ENCODE peak calls at places on chromosomes 13 and 19, in ten cellular contexts. One of them, this sample, is unnamed.

GRCh38 chr13:46469064-46469463 is 82.0 kb upstream of the RUBCNL start:
- DNase-seq in right lobe of liver: no peak
- DNase-seq in naive thymus-derived CD4-positive, alpha-beta T cell: no peak
- DNase-seq in tibial nerve: no peak
- DNase-seq in neural progenitor cell: no peak
- DNase-seq in aorta: no peak
- DNase-seq in GM23248: peak; percentile 72
- DNase-seq in heart right ventricle: no peak
- DNase-seq in body of pancreas: no peak
- DNase-seq in colonic mucosa: no peak
- DNase-seq in this sample: no peak

GRCh38 chr19:39997595-39998216 is 846 bp downstream of the ZNF546 start:
- DNase-seq in colonic mucosa: no peak
- DNase-seq in tibial nerve: no peak
- DNase-seq in GM23248: peak; percentile 49
- DNase-seq in aorta: no peak
- DNase-seq in right lobe of liver: no peak
- DNase-seq in neural progenitor cell: no peak
- DNase-seq in body of pancreas: no peak
- DNase-seq in naive thymus-derived CD4-positive, alpha-beta T cell: no peak
- DNase-seq in heart right ventricle: no peak
- DNase-seq in this sample: no peak

GRCh38 chr13:32726374-32727037 is 140.3 kb downstream of the PDS5B start:
- DNase-seq in body of pancreas: no peak
- DNase-seq in right lobe of liver: no peak
- DNase-seq in colonic mucosa: no peak
- DNase-seq in tibial nerve: no peak
- DNase-seq in aorta: no peak
- DNase-seq in neural progenitor cell: no peak
- DNase-seq in GM23248: peak; percentile 26
- DNase-seq in heart right ventricle: no peak
- DNase-seq in naive thymus-derived CD4-positive, alpha-beta T cell: no peak
- DNase-seq in this sample: no peak

GRCh38 chr13:35995136-35995535 is 136.0 kb downstream of the DCLK1 start:
- DNase-seq in tibial nerve: no peak
- DNase-seq in colonic mucosa: no peak
- DNase-seq in body of pancreas: no peak
- DNase-seq in naive thymus-derived CD4-positive, alpha-beta T cell: no peak
- DNase-seq in right lobe of liver: no peak
- DNase-seq in aorta: no peak
- DNase-seq in GM23248: peak; percentile 57
- DNase-seq in heart right ventricle: no peak
- DNase-seq in neural progenitor cell: no peak
- DNase-seq in this sample: no peak

GRCh38 chr19:45069056-45069455 is 7.2 kb downstream of the ZNF296 start:
- DNase-seq in GM23248: peak; percentile 43
- DNase-seq in naive thymus-derived CD4-positive, alpha-beta T cell: no peak
- DNase-seq in aorta: no peak
- DNase-seq in colonic mucosa: peak; percentile 66
- DNase-seq in heart right ventricle: no peak
- DNase-seq in tibial nerve: no peak
- DNase-seq in neural progenitor cell: peak; percentile 33
- DNase-seq in body of pancreas: no peak
- DNase-seq in right lobe of liver: no peak
- DNase-seq in this sample: no peak

GRCh38 chr19:50419022-50419579 is 363 bp downstream of the SPIB start:
- DNase-seq in GM23248: no peak
- DNase-seq in heart right ventricle: no peak
- DNase-seq in aorta: no peak
- DNase-seq in colonic mucosa: no peak
- DNase-seq in right lobe of liver: no peak
- DNase-seq in naive thymus-derived CD4-positive, alpha-beta T cell: no peak
- DNase-seq in body of pancreas: no peak
- DNase-seq in tibial nerve: no peak
- DNase-seq in neural progenitor cell: no peak
- DNase-seq in this sample: no peak

GRCh38 chr13:29905845-29906244 is 55.4 kb upstream of the UBL3 start:
- DNase-seq in colonic mucosa: peak; percentile 81
- DNase-seq in GM23248: peak; percentile 79
- DNase-seq in naive thymus-derived CD4-positive, alpha-beta T cell: no peak
- DNase-seq in body of pancreas: peak; percentile 56
- DNase-seq in neural progenitor cell: no peak
- DNase-seq in tibial nerve: no peak
- DNase-seq in aorta: peak; percentile 63
- DNase-seq in right lobe of liver: peak; percentile 66
- DNase-seq in heart right ventricle: no peak
- DNase-seq in this sample: no peak

GRCh38 chr13:34335662-34336007 is 517.7 kb downstream of the RFC3 start:
- DNase-seq in tibial nerve: no peak
- DNase-seq in neural progenitor cell: no peak
- DNase-seq in body of pancreas: no peak
- DNase-seq in naive thymus-derived CD4-positive, alpha-beta T cell: no peak
- DNase-seq in aorta: no peak
- DNase-seq in GM23248: no peak
- DNase-seq in heart right ventricle: no peak
- DNase-seq in right lobe of liver: no peak
- DNase-seq in colonic mucosa: no peak
- DNase-seq in this sample: no peak

GRCh38 chr19:27744926-27745844 is 1467.8 kb downstream of the UQCRFS1 start:
- DNase-seq in tibial nerve: no peak
- DNase-seq in aorta: no peak
- DNase-seq in body of pancreas: no peak
- DNase-seq in neural progenitor cell: no peak
- DNase-seq in GM23248: no peak
- DNase-seq in colonic mucosa: peak; percentile 7
- DNase-seq in heart right ventricle: no peak
- DNase-seq in naive thymus-derived CD4-positive, alpha-beta T cell: no peak
- DNase-seq in right lobe of liver: no peak
- DNase-seq in this sample: no peak

GRCh38 chr19:5828661-5829566 is 10.6 kb downstream of the FUT6 start:
- DNase-seq in right lobe of liver: no peak
- DNase-seq in heart right ventricle: peak; percentile 43
- DNase-seq in body of pancreas: peak; percentile 50
- DNase-seq in tibial nerve: no peak
- DNase-seq in GM23248: peak; percentile 27
- DNase-seq in colonic mucosa: no peak
- DNase-seq in neural progenitor cell: peak; percentile 83
- DNase-seq in aorta: no peak
- DNase-seq in naive thymus-derived CD4-positive, alpha-beta T cell: no peak
- DNase-seq in this sample: no peak

GRCh38 chr19:34998777-34999497 is 1.2 kb upstream of the GRAMD1A start:
- DNase-seq in right lobe of liver: no peak
- DNase-seq in aorta: no peak
- DNase-seq in colonic mucosa: peak; percentile 25
- DNase-seq in naive thymus-derived CD4-positive, alpha-beta T cell: no peak
- DNase-seq in GM23248: no peak
- DNase-seq in body of pancreas: peak; percentile 22
- DNase-seq in heart right ventricle: no peak
- DNase-seq in neural progenitor cell: no peak
- DNase-seq in tibial nerve: no peak
- DNase-seq in this sample: no peak

GRCh38 chr13:40172149-40172591 is 494.3 kb downstream of the FOXO1 start:
- DNase-seq in neural progenitor cell: no peak
- DNase-seq in heart right ventricle: no peak
- DNase-seq in body of pancreas: no peak
- DNase-seq in naive thymus-derived CD4-positive, alpha-beta T cell: no peak
- DNase-seq in GM23248: no peak
- DNase-seq in aorta: no peak
- DNase-seq in right lobe of liver: no peak
- DNase-seq in tibial nerve: no peak
- DNase-seq in colonic mucosa: no peak
- DNase-seq in this sample: no peak

GRCh38 chr19:5877869-5878268 is 7.5 kb upstream of the FUT5 start:
- DNase-seq in GM23248: no peak
- DNase-seq in tibial nerve: no peak
- DNase-seq in colonic mucosa: no peak
- DNase-seq in naive thymus-derived CD4-positive, alpha-beta T cell: no peak
- DNase-seq in heart right ventricle: no peak
- DNase-seq in right lobe of liver: no peak
- DNase-seq in aorta: no peak
- DNase-seq in body of pancreas: no peak
- DNase-seq in neural progenitor cell: peak; percentile 57
- DNase-seq in this sample: no peak

DNA sequence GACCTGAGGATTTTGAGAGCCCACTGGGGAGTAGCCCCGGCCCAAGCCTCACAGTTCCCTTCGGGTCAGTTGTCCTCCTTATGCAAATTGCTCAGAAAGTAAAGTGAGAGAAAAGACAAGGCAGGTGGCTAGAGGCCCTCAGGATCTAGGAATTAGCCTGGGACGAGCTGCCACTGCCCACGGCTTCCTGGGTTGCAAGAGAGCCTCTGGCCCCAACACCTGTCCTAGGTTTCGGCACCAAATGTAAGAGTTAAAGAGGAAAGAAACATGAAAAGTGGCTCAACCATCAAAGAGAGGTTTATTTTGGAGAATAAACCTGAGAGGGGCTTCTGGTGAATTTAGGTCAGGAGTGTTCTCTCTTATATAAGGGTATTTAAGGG is 25.6 kb downstream of the TMEM255B start:
- DNase-seq in tibial nerve: no peak
- DNase-seq in heart right ventricle: no peak
- DNase-seq in body of pancreas: no peak
- DNase-seq in colonic mucosa: no peak
- DNase-seq in neural progenitor cell: no peak
- DNase-seq in naive thymus-derived CD4-positive, alpha-beta T cell: no peak
- DNase-seq in right lobe of liver: no peak
- DNase-seq in GM23248: no peak
- DNase-seq in aorta: no peak
- DNase-seq in this sample: no peak
- H3K27ac ChIP-seq in tibial nerve: no peak overlapping the region
- H3K27ac ChIP-seq in heart right ventricle: no peak overlapping the region
- H3K27ac ChIP-seq in body of pancreas: no peak overlapping the region
- H3K27ac ChIP-seq in colonic mucosa: no peak overlapping the region
- H3K27ac ChIP-seq in neural progenitor cell: no peak overlapping the region
- H3K27ac ChIP-seq in naive thymus-derived CD4-positive, alpha-beta T cell: no peak overlapping the region
- H3K27ac ChIP-seq in right lobe of liver: no peak overlapping the region
- H3K27ac ChIP-seq in GM23248: no peak overlapping the region
- H3K27ac ChIP-seq in aorta: no peak overlapping the region
- H3K27ac ChIP-seq in this sample: peak overlapping the region; percentile 90

GRCh38 chr19:11510444-11510843 is 4.8 kb upstream of the ZNF653 start:
- DNase-seq in naive thymus-derived CD4-positive, alpha-beta T cell: no peak
- DNase-seq in aorta: no peak
- DNase-seq in right lobe of liver: no peak
- DNase-seq in colonic mucosa: no peak
- DNase-seq in GM23248: no peak
- DNase-seq in neural progenitor cell: no peak
- DNase-seq in tibial nerve: no peak
- DNase-seq in heart right ventricle: no peak
- DNase-seq in body of pancreas: no peak
- DNase-seq in this sample: no peak
- H3K27ac ChIP-seq in naive thymus-derived CD4-positive, alpha-beta T cell: no peak overlapping the region
- H3K27ac ChIP-seq in aorta: no peak overlapping the region
- H3K27ac ChIP-seq in right lobe of liver: no peak overlapping the region
- H3K27ac ChIP-seq in colonic mucosa: no peak overlapping the region
- H3K27ac ChIP-seq in GM23248: no peak overlapping the region
- H3K27ac ChIP-seq in neural progenitor cell: no peak overlapping the region
- H3K27ac ChIP-seq in tibial nerve: no peak overlapping the region
- H3K27ac ChIP-seq in heart right ventricle: no peak overlapping the region
- H3K27ac ChIP-seq in body of pancreas: no peak overlapping the region
- H3K27ac ChIP-seq in this sample: no peak overlapping the region

GRCh38 chr13:41751277-41751676 is 209.6 kb downstream of the VWA8 start:
- DNase-seq in body of pancreas: peak; percentile 15
- DNase-seq in naive thymus-derived CD4-positive, alpha-beta T cell: no peak
- DNase-seq in colonic mucosa: no peak
- DNase-seq in tibial nerve: no peak
- DNase-seq in neural progenitor cell: no peak
- DNase-seq in GM23248: peak; percentile 70
- DNase-seq in right lobe of liver: no peak
- DNase-seq in heart right ventricle: peak; percentile 35
- DNase-seq in aorta: peak; percentile 60
- DNase-seq in this sample: no peak
- H3K27ac ChIP-seq in body of pancreas: no peak overlapping the region
- H3K27ac ChIP-seq in naive thymus-derived CD4-positive, alpha-beta T cell: no peak overlapping the region
- H3K27ac ChIP-seq in colonic mucosa: no peak overlapping the region
- H3K27ac ChIP-seq in tibial nerve: no peak overlapping the region
- H3K27ac ChIP-seq in neural progenitor cell: no peak overlapping the region
- H3K27ac ChIP-seq in GM23248: peak overlapping the region; percentile 6
- H3K27ac ChIP-seq in right lobe of liver: no peak overlapping the region
- H3K27ac ChIP-seq in heart right ventricle: peak overlapping the region; percentile 69
- H3K27ac ChIP-seq in aorta: no peak overlapping the region
- H3K27ac ChIP-seq in this sample: no peak overlapping the region

GRCh38 chr13:51846756-51847155 is 1.8 kb upstream of the TMEM272 start:
- DNase-seq in heart right ventricle: no peak
- DNase-seq in aorta: no peak
- DNase-seq in tibial nerve: no peak
- DNase-seq in naive thymus-derived CD4-positive, alpha-beta T cell: no peak
- DNase-seq in neural progenitor cell: no peak
- DNase-seq in GM23248: no peak
- DNase-seq in colonic mucosa: no peak
- DNase-seq in right lobe of liver: no peak
- DNase-seq in body of pancreas: no peak
- DNase-seq in this sample: no peak

GRCh38 chr13:51844862-51845573 is at the start of gene TMEM272:
- DNase-seq in GM23248: peak; percentile 55
- DNase-seq in aorta: peak; percentile 64
- DNase-seq in naive thymus-derived CD4-positive, alpha-beta T cell: peak; percentile 42
- DNase-seq in neural progenitor cell: peak; percentile 70
- DNase-seq in body of pancreas: peak; percentile 62
- DNase-seq in tibial nerve: no peak
- DNase-seq in colonic mucosa: peak; percentile 42
- DNase-seq in heart right ventricle: peak; percentile 31
- DNase-seq in right lobe of liver: peak; percentile 66
- DNase-seq in this sample: no peak

GRCh38 chr13:51845574-51846318 is 769 bp upstream of the TMEM272 start:
- DNase-seq in colonic mucosa: no peak
- DNase-seq in naive thymus-derived CD4-positive, alpha-beta T cell: no peak
- DNase-seq in aorta: no peak
- DNase-seq in right lobe of liver: no peak
- DNase-seq in heart right ventricle: no peak
- DNase-seq in neural progenitor cell: no peak
- DNase-seq in GM23248: no peak
- DNase-seq in body of pancreas: no peak
- DNase-seq in tibial nerve: no peak
- DNase-seq in this sample: no peak

GRCh38 chr13:51848674-51849073 is 3.7 kb upstream of the TMEM272 start:
- DNase-seq in colonic mucosa: no peak
- DNase-seq in heart right ventricle: no peak
- DNase-seq in tibial nerve: no peak
- DNase-seq in GM23248: peak; percentile 43
- DNase-seq in right lobe of liver: no peak
- DNase-seq in body of pancreas: no peak
- DNase-seq in neural progenitor cell: no peak
- DNase-seq in naive thymus-derived CD4-positive, alpha-beta T cell: no peak
- DNase-seq in aorta: no peak
- DNase-seq in this sample: no peak

GRCh38 chr13:51849145-51850101 is 4.4 kb upstream of the TMEM272 start:
- DNase-seq in tibial nerve: no peak
- DNase-seq in GM23248: peak; percentile 25
- DNase-seq in neural progenitor cell: peak; percentile 76
- DNase-seq in aorta: no peak
- DNase-seq in colonic mucosa: peak; percentile 26
- DNase-seq in naive thymus-derived CD4-positive, alpha-beta T cell: no peak
- DNase-seq in right lobe of liver: no peak
- DNase-seq in body of pancreas: no peak
- DNase-seq in heart right ventricle: no peak
- DNase-seq in this sample: no peak
- H3K27ac ChIP-seq in tibial nerve: no peak overlapping the region
- H3K27ac ChIP-seq in GM23248: no peak overlapping the region
- H3K27ac ChIP-seq in neural progenitor cell: no peak overlapping the region
- H3K27ac ChIP-seq in aorta: no peak overlapping the region
- H3K27ac ChIP-seq in colonic mucosa: no peak overlapping the region
- H3K27ac ChIP-seq in naive thymus-derived CD4-positive, alpha-beta T cell: no peak overlapping the region
- H3K27ac ChIP-seq in right lobe of liver: no peak overlapping the region
- H3K27ac ChIP-seq in body of pancreas: no peak overlapping the region
- H3K27ac ChIP-seq in heart right ventricle: no peak overlapping the region
- H3K27ac ChIP-seq in this sample: no peak overlapping the region

This sample was measured in epithelial cell of prostate.